ENCODE peak calls at places on chromosomes 12 and 14, in six cellular contexts. P is prostate gland; A is astrocyte of the spinal cord; E is upper lobe of left lung; U is CD4-positive, alpha-beta memory T cell; N is astrocyte. R is an unnamed sample.

GRCh38 chr14:99570542-99571302 is 33.3 kb downstream of the CCDC85C start:
- DNase-seq in P (no peak), A (no peak), E (no peak), U (no peak), N (no peak), R (no peak)

GRCh38 chr14:22849212-22849819 is 12.9 kb downstream of the MMP14 start:
- DNase-seq in P (peak), A (no peak), E (no peak), U (no peak), N (peak), R (peak)

GRCh38 chr14:60272177-60272576 is 23.2 kb downstream of the PPM1A start:
- DNase-seq in P (no peak), A (no peak), E (no peak), U (no peak), N (no peak), R (no peak)

GRCh38 chr12:117313906-117314305 is 47.5 kb downstream of the NOS1 start:
- DNase-seq in P (no peak), A (no peak), E (no peak), U (no peak), N (no peak), R (no peak)

GRCh38 chr12:92356405-92356804 is 210.8 kb upstream of the BTG1 start:
- DNase-seq in P (no peak), A (no peak), E (no peak), U (no peak), N (peak), R (peak)

GRCh38 chr12:101793401-101793800 is 37.4 kb downstream of the GNPTAB start:
- DNase-seq in P (no peak), A (peak), E (no peak), U (no peak), N (peak), R (peak)

GRCh38 chr14:68947802-68948201 is 31.3 kb downstream of the ACTN1 start:
- DNase-seq in P (peak), A (no peak), E (peak), U (no peak), N (no peak), R (no peak)

GRCh38 chr14:103224996-103225874 is 102.0 kb downstream of the TNFAIP2 start:
- DNase-seq in P (no peak), A (no peak), E (no peak), U (no peak), N (no peak), R (no peak)

GRCh38 chr12:122686538-122686937 is 16.6 kb downstream of the HCAR2 start:
- DNase-seq in P (no peak), A (no peak), E (no peak), U (no peak), N (no peak), R (no peak)

GRCh38 chr14:54600685-54601084 is 33.8 kb downstream of the SAMD4A start:
- DNase-seq in P (no peak), A (no peak), E (no peak), U (no peak), N (peak), R (peak)

GRCh38 chr12:10636611-10637010 is 23.2 kb upstream of the MAGOHB start:
- DNase-seq in P (peak), A (no peak), E (no peak), U (no peak), N (no peak), R (no peak)

GRCh38 chr12:98532687-98533304 is 17.4 kb downstream of the TMPO start:
- DNase-seq in P (no peak), A (peak), E (no peak), U (peak), N (no peak), R (peak)

GRCh38 chr14:68391292-68392014 is 401.4 kb downstream of the ZFP36L1 start:
- DNase-seq in P (no peak), A (peak), E (no peak), U (no peak), N (peak), R (peak)

GRCh38 chr12:87801860-87802720 is 227.1 kb downstream of the C12orf50 start:
- DNase-seq in P (no peak), A (peak), E (no peak), U (no peak), N (peak), R (no peak)

GRCh38 chr12:52172956-52173355 is 18.9 kb downstream of the KRT80 start:
- DNase-seq in P (no peak), A (no peak), E (no peak), U (no peak), N (no peak), R (no peak)

GRCh38 chr12:71980543-71980942 is 41.9 kb downstream of the TPH2 start:
- DNase-seq in P (no peak), A (no peak), E (no peak), U (no peak), N (no peak), R (no peak)

GRCh38 chr14:76640923-76641395 is 120.3 kb upstream of the VASH1 start:
- DNase-seq in P (no peak), A (no peak), E (no peak), U (no peak), N (no peak), R (no peak)

GRCh38 chr12:113418213-113418879 is 3.8 kb upstream of the SDSL start:
- DNase-seq in P (no peak), A (no peak), E (peak), U (no peak), N (no peak), R (no peak)

GRCh38 chr12:22215467-22216253 is 118.8 kb downstream of the ST8SIA1 start:
- DNase-seq in P (no peak), A (no peak), E (no peak), U (no peak), N (no peak), R (no peak)

GRCh38 chr14:31261859-31262739 is 54.5 kb upstream of the HECTD1 start:
- DNase-seq in P (no peak), A (peak), E (peak), U (no peak), N (peak), R (peak)

GRCh38 chr14:104087981-104088850 is 2.7 kb downstream of the ASPG start:
- DNase-seq in P (no peak), A (no peak), E (no peak), U (no peak), N (no peak), R (no peak)

GRCh38 chr12:108193922-108194321 is 64.8 kb downstream of the WSCD2 start:
- DNase-seq in P (peak), A (no peak), E (no peak), U (peak), N (no peak), R (peak)

GRCh38 chr12:51666696-51667095 is 75.7 kb downstream of the SCN8A start:
- DNase-seq in P (no peak), A (no peak), E (no peak), U (no peak), N (no peak), R (no peak)

GRCh38 chr12:53603196-53603595 is 23.0 kb downstream of the ATF7 start:
- DNase-seq in P (no peak), A (no peak), E (no peak), U (no peak), N (no peak), R (no peak)

GRCh38 chr12:1670244-1670814 is 20.5 kb upstream of the ADIPOR2 start:
- DNase-seq in P (no peak), A (no peak), E (no peak), U (no peak), N (no peak), R (no peak)

GRCh38 chr14:69048456-69048855 is 69.4 kb upstream of the ACTN1 start:
- DNase-seq in P (no peak), A (no peak), E (peak), U (peak), N (no peak), R (no peak)

GRCh38 chr12:19196959-19197630 is 67.6 kb downstream of the PLEKHA5 start:
- DNase-seq in P (no peak), A (no peak), E (no peak), U (no peak), N (no peak), R (no peak)

GRCh38 chr12:122646568-122647220 is 56.5 kb downstream of the HCAR2 start:
- DNase-seq in P (no peak), A (peak), E (peak), U (peak), N (peak), R (peak)

GRCh38 chr14:103546651-103547454 is 15.6 kb downstream of the BAG5 start:
- DNase-seq in P (peak), A (peak), E (peak), U (peak), N (no peak), R (peak)

GRCh38 chr12:946656-947055 is 2.8 kb downstream of the RAD52 start:
- DNase-seq in P (no peak), A (no peak), E (no peak), U (no peak), N (peak), R (no peak)

GRCh38 chr12:108802666-108803036 is 54.7 kb downstream of the SSH1 start:
- DNase-seq in P (no peak), A (peak), E (no peak), U (no peak), N (no peak), R (no peak)

GRCh38 chr14:53553221-53553620 is 400.1 kb upstream of the DDHD1 start:
- DNase-seq in P (no peak), A (no peak), E (no peak), U (no peak), N (no peak), R (no peak)

GRCh38 chr12:5441497-5442236 is 9.8 kb downstream of the NTF3 start:
- DNase-seq in P (peak), A (peak), E (no peak), U (no peak), N (peak), R (no peak)

GRCh38 chr12:57874166-57875108 is 27.9 kb upstream of the CTDSP2 start:
- DNase-seq in P (no peak), A (no peak), E (no peak), U (no peak), N (no peak), R (no peak)

GRCh38 chr12:117072106-117072505 is 27.1 kb downstream of the TESC start:
- DNase-seq in P (no peak), A (no peak), E (no peak), U (no peak), N (no peak), R (no peak)

GRCh38 chr12:26740991-26741390 is 92.0 kb downstream of the ITPR2 start:
- DNase-seq in P (no peak), A (no peak), E (no peak), U (no peak), N (no peak), R (no peak)

GRCh38 chr12:104909761-104910160 is 48.3 kb downstream of the SLC41A2 start:
- DNase-seq in P (no peak), A (no peak), E (no peak), U (no peak), N (peak), R (no peak)

GRCh38 chr14:100581228-100582145 is 5.7 kb downstream of the BEGAIN start:
- DNase-seq in P (no peak), A (no peak), E (no peak), U (no peak), N (no peak), R (no peak)

GRCh38 chr14:92650581-92651105 is 97.8 kb downstream of the LGMN start:
- DNase-seq in P (no peak), A (no peak), E (no peak), U (no peak), N (no peak), R (no peak)

GRCh38 chr14:92653162-92653651 is 95.2 kb downstream of the LGMN start:
- DNase-seq in P (no peak), A (no peak), E (no peak), U (no peak), N (no peak), R (no peak)

GRCh38 chr14:92652413-92653151 is 95.8 kb downstream of the LGMN start:
- DNase-seq in P (no peak), A (no peak), E (no peak), U (no peak), N (no peak), R (no peak)

GRCh38 chr14:92651106-92651792 is 97.2 kb downstream of the LGMN start:
- DNase-seq in P (no peak), A (no peak), E (peak), U (peak), N (no peak), R (no peak)

GRCh38 chr14:92651793-92652382 is 96.5 kb downstream of the LGMN start:
- DNase-seq in P (no peak), A (no peak), E (peak), U (peak), N (no peak), R (no peak)
- H3K4me3 ChIP-seq in P (no peak), A (no peak), E (peak), U (peak), N (no peak), R (no peak)

GRCh38 chr12:132505852-132506219 is 15.9 kb downstream of the FBRSL1 start:
- DNase-seq in P (no peak), A (no peak), E (no peak), U (no peak), N (no peak), R (peak)

GRCh38 chr12:132507656-132508055 is 17.7 kb downstream of the FBRSL1 start:
- DNase-seq in P (no peak), A (no peak), E (no peak), U (no peak), N (no peak), R (no peak)

GRCh38 chr12:132506730-132507538 is 17.0 kb downstream of the FBRSL1 start:
- DNase-seq in P (peak), A (peak), E (peak), U (peak), N (peak), R (peak)

GRCh38 chr12:132505105-132505851 is 15.3 kb downstream of the FBRSL1 start:
- DNase-seq in P (no peak), A (no peak), E (peak), U (no peak), N (no peak), R (no peak)

GRCh38 chr12:132506328-132506727 is 16.4 kb downstream of the FBRSL1 start:
- DNase-seq in P (no peak), A (no peak), E (no peak), U (no peak), N (no peak), R (peak)
- H3K4me3 ChIP-seq in P (peak), A (no peak), E (no peak), U (no peak), N (no peak), R (peak)

GRCh38 chr12:111761706-111762105 is 5.0 kb upstream of the ALDH2 start:
- DNase-seq in P (no peak), A (no peak), E (no peak), U (no peak), N (no peak), R (no peak)
- H3K4me3 ChIP-seq in P (no peak), A (no peak), E (no peak), U (no peak), N (no peak), R (no peak)

DNA sequence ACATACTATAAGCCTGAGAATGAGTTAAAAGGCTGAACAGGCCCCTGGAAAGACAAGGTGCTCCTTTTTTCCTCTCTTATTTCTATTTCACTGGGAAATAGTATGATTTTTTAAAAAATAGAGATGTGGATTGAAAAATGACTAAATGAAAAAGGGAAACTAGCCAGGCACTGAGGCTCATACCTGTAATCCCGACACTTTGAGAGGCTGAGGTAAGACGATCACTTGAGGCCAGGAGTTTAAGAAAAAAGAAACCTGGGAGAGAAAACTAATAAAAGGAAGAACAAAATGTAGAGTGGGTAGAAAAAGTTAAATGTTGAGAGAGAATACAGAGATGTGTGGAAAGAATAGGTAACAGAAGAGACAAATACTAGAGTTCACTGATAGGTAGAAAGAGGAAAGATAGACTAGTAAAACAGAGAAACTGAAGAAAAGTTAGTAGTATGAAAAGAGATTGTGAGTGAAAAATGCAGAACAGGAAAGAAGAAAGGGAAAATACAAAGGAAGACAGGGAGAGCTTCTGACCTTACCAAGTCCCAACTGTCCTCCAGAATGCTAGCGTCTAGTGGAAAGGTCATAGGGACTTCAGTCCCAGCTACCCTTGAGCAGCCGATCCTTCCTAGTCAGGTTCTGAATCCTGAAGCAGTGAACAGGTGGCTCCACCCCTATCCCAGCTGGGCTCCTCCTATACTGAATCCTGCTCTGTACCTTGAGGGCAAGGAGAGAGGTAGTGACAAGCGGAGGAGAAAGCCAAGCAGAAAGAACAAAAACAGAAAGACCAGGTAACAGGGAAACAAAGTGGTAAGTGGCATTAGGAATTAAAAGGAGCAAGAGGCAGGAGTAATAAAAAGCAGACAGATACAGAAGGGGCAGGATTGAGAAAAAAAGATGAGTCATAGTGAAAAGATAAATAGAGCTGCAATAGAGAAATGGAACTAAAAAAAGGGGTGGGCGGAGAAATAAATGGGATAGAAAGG is 7.3 kb downstream of the TMEM116 start:
- DNase-seq in P (peak), A (no peak), E (peak), U (no peak), N (no peak), R (peak)
- H3K4me3 ChIP-seq in P (no peak), A (no peak), E (peak), U (no peak), N (no peak), R (no peak)

GRCh38 chr14:95011449-95012020 is 145.8 kb downstream of the DICER1 start:
- DNase-seq in P (no peak), A (no peak), E (no peak), U (no peak), N (no peak), R (no peak)

GRCh38 chr14:95008445-95009217 is 148.7 kb downstream of the DICER1 start:
- DNase-seq in P (no peak), A (no peak), E (no peak), U (no peak), N (no peak), R (no peak)

GRCh38 chr14:95003099-95003960 is 154.0 kb downstream of the DICER1 start:
- DNase-seq in P (no peak), A (no peak), E (no peak), U (no peak), N (no peak), R (no peak)

DNA sequence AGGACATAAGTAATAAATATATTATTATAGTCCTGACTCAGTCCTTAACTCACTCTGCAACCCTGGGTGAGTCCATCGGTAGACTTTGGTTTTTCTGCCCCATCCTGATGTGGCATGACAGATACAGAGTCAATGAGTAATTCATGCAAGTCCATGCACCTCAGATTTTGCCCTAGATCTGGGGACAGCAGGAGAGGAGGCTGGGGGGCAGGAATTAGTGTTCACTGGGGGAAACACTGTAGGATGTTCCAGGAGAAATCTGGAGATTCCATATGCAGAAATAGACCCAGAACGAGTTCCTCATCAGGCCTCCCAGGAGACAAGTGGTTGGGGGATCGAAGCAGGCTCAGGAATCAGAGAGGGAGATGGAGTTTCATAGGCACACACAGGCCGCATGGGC is 150.8 kb downstream of the DICER1 start:
- DNase-seq in P (no peak), A (no peak), E (no peak), U (no peak), N (no peak), R (no peak)
- H3K4me3 ChIP-seq in P (no peak), A (no peak), E (no peak), U (no peak), N (no peak), R (no peak)

DNA sequence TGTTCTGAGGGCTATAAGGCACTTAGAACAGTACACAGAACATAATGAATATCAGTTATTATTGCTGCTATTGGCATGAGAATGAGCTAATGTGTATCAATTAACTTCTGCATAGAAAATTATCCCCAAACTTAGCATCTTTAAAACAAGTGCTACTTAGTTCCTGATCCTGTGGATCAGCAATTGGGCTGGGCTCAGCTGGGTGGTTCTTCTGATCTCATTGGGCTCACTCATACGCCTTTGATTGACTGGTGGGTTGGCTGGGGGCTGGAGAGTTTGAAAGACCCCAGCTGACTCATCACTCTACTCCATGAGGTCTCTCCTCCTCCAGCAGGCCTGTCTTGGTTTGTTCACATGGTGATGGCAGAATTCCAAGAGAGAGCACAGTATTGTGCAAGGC is 27.3 kb upstream of the HSPB8 start:
- DNase-seq in P (no peak), A (no peak), E (no peak), U (no peak), N (no peak), R (no peak)
- H3K4me3 ChIP-seq in P (no peak), A (no peak), E (no peak), U (no peak), N (no peak), R (no peak)

GRCh38 chr14:36518031-36518585 is 1.9 kb downstream of the NKX2-1 start:
- DNase-seq in P (no peak), A (no peak), E (no peak), U (no peak), N (no peak), R (no peak)

GRCh38 chr14:36516719-36517241 is 3.3 kb downstream of the NKX2-1 start:
- DNase-seq in P (no peak), A (no peak), E (no peak), U (no peak), N (no peak), R (no peak)

GRCh38 chr14:36517242-36518030 is 2.6 kb downstream of the NKX2-1 start:
- DNase-seq in P (no peak), A (no peak), E (no peak), U (no peak), N (no peak), R (no peak)

GRCh38 chr14:36519431-36520321 is at the start of gene NKX2-1:
- DNase-seq in P (no peak), A (no peak), E (peak), U (no peak), N (no peak), R (no peak)

GRCh38 chr14:36518586-36519430 is 1.2 kb downstream of the NKX2-1 start:
- DNase-seq in P (no peak), A (no peak), E (no peak), U (no peak), N (no peak), R (no peak)
- H3K4me3 ChIP-seq in P (peak), A (no peak), E (peak), U (no peak), N (no peak), R (no peak)

R was measured in foreskin fibroblast.